ENCODE peak calls at places on chromosomes 13 and 19, in eight cellular contexts. D is CD8-positive, alpha-beta T cell; W is RKO; U is omental fat pad; O is AG09309; J is cerebellum; R is NCI-H345; N is stimulated activated CD4-positive, alpha-beta T cell treated with anti-CD3 and anti-CD28 coated beads, Interleukin-15, amount 100 ng/mL, for 1 hour. G is an unnamed sample.

GRCh38 chr13:61765181-61765742 is 349.6 kb upstream of the PCDH20 start:
- DNase-seq in J (no peak), R (no peak), W (no peak), O (no peak), D (no peak), N (no peak), U (no peak), G (no peak)

GRCh38 chr13:46953331-46953730 is 56.5 kb upstream of the HTR2A start:
- DNase-seq in R (no peak), N (no peak), J (no peak), O (no peak), W (no peak), D (no peak), U (no peak), G (no peak)

GRCh38 chr13:35057858-35058257 is 115.8 kb downstream of the NBEA start:
- DNase-seq in J (no peak), O (no peak), U (no peak), W (no peak), N (no peak), R (no peak), D (no peak), G (no peak)

GRCh38 chr13:72875233-72875632 is 93.3 kb downstream of the PIBF1 start:
- DNase-seq in O (no peak), N (no peak), D (no peak), J (no peak), R (no peak), U (no peak), W (no peak), G (no peak)

GRCh38 chr19:13882419-13882795 is 5.5 kb downstream of the NANOS3 start:
- DNase-seq in J (no peak), N (no peak), U (no peak), O (no peak), D (no peak), W (no peak), R (no peak), G (no peak)

GRCh38 chr13:114142640-114143490 is 10.4 kb upstream of the RASA3 start:
- DNase-seq in N (no peak), U (no peak), R (peak), D (peak), J (no peak), O (no peak), W (no peak), G (peak)

GRCh38 chr13:46885018-46885417 is 11.8 kb downstream of the HTR2A start:
- DNase-seq in N (no peak), R (no peak), D (no peak), J (no peak), U (no peak), O (no peak), W (peak), G (no peak)

GRCh38 chr19:13302521-13303270 is 152.5 kb downstream of the IER2 start:
- DNase-seq in J (peak), O (no peak), D (no peak), U (no peak), R (no peak), N (no peak), W (no peak), G (no peak)

GRCh38 chr19:40599331-40600085 is 1.7 kb upstream of the LTBP4 start:
- DNase-seq in N (no peak), U (no peak), D (no peak), J (no peak), O (no peak), R (peak), W (peak), G (no peak)

G was measured in epithelial cell of prostate.